ENCODE peak calls at places on chromosomes 2 and 18, in eight cellular contexts. C is body of pancreas, Q is stomach, F is HCT116, T is A549, U is endothelial cell of umbilical vein, K is vagina, H is right lobe of liver. V is an unnamed sample. For H3K4me1, the result is how much of the 10 kb centered on the place peaks cover.

GRCh38 chr2:238847841-238848565 is at the start of gene TWIST2:
- DNase-seq in F (no peak), C (peak), U (peak), K (no peak), T (peak), H (no peak), Q (peak), V (peak)

GRCh38 chr2:161303535-161304050 is 4.6 kb upstream of the PSMD14 start:
- DNase-seq in C (no peak), Q (no peak), H (no peak), K (no peak), T (no peak), U (no peak), F (no peak), V (no peak)

GRCh38 chr18:63159590-63159989 is 160.0 kb downstream of the BCL2 start:
- DNase-seq in H (no peak), U (no peak), Q (no peak), F (no peak), T (no peak), C (no peak), K (no peak), V (no peak)

GRCh38 chr2:7726989-7727388 is 809.8 kb downstream of the RNF144A start:
- DNase-seq in H (no peak), C (no peak), U (no peak), T (no peak), Q (no peak), K (no peak), F (no peak), V (no peak)

GRCh38 chr2:240021488-240022104 is 3.5 kb downstream of the NDUFA10 start:
- DNase-seq in F (peak), T (peak), H (peak), U (peak), Q (peak), C (peak), K (no peak), V (peak)

GRCh38 chr2:166361351-166362153 is 14.2 kb downstream of the SCN9A start:
- DNase-seq in F (peak), H (no peak), C (no peak), Q (no peak), K (no peak), U (peak), T (peak), V (no peak)

GRCh38 chr2:90221300-90221651 is 1529.8 kb downstream of the RPIA start:
- DNase-seq in F (no peak), C (no peak), T (no peak), Q (no peak), K (no peak), H (no peak), U (no peak), V (no peak)

GRCh38 chr2:143792602-143793001 is 663.4 kb downstream of the ARHGAP15 start:
- DNase-seq in H (no peak), F (no peak), K (no peak), C (no peak), T (no peak), U (no peak), Q (no peak), V (no peak)

GRCh38 chr2:106197878-106198277 is 3.8 kb upstream of the UXS1 start:
- DNase-seq in F (no peak), U (no peak), C (peak), T (no peak), H (no peak), K (no peak), Q (no peak), V (peak)

GRCh38 chr2:153871231-153872221 is at the start of gene GALNT13:
- DNase-seq in H (no peak), K (no peak), F (no peak), Q (no peak), U (peak), T (peak), C (peak), V (peak)

GRCh38 chr2:159736048-159736447 is 23.7 kb downstream of the MARCHF7 start:
- DNase-seq in H (no peak), T (no peak), K (no peak), F (no peak), U (peak), Q (no peak), C (no peak), V (no peak)

GRCh38 chr2:151264157-151264835 is 2.6 kb upstream of the RBM43 start:
- DNase-seq in T (no peak), F (no peak), H (peak), Q (no peak), U (no peak), K (no peak), C (peak), V (no peak)

GRCh38 chr2:160228141-160228963 is 28.3 kb upstream of the ITGB6 start:
- DNase-seq in T (peak), F (no peak), K (no peak), U (peak), Q (no peak), C (no peak), H (no peak), V (no peak)

GRCh38 chr18:32422185-32422584 is 48.5 kb downstream of the GAREM1 start:
- DNase-seq in C (no peak), Q (no peak), H (no peak), K (no peak), F (no peak), U (no peak), T (no peak), V (no peak)

GRCh38 chr2:8134105-8134903 is 547.6 kb upstream of the ID2 start:
- DNase-seq in H (no peak), U (peak), C (no peak), F (no peak), K (no peak), T (no peak), Q (no peak), V (no peak)

GRCh38 chr2:120862254-120863172 is 126.8 kb downstream of the GLI2 start:
- DNase-seq in U (no peak), K (no peak), H (no peak), F (no peak), C (no peak), Q (no peak), T (no peak), V (peak)

GRCh38 chr2:142131016-142131714 is at the start of gene LRP1B:
- DNase-seq in C (peak), Q (no peak), K (no peak), H (peak), F (no peak), U (peak), T (no peak), V (peak)

GRCh38 chr2:122203523-122203922 is 448.1 kb downstream of the TSN start:
- DNase-seq in F (no peak), H (no peak), Q (no peak), T (no peak), U (peak), K (no peak), C (no peak), V (no peak)

GRCh38 chr2:201396595-201396994 is 39.5 kb upstream of the FLACC1 start:
- DNase-seq in U (no peak), K (no peak), F (peak), C (no peak), T (peak), H (no peak), Q (no peak), V (no peak)

GRCh38 chr18:53952700-53953099 is 271.8 kb downstream of the MBD2 start:
- DNase-seq in Q (no peak), T (no peak), U (no peak), C (no peak), H (no peak), F (no peak), K (no peak), V (no peak)

GRCh38 chr18:34039194-34039593 is 185.5 kb downstream of the NOL4 start:
- DNase-seq in K (no peak), Q (no peak), T (no peak), H (no peak), U (peak), F (no peak), C (no peak), V (no peak)

GRCh38 chr2:69131983-69132675 is 119.2 kb downstream of the ANTXR1 start:
- DNase-seq in H (no peak), K (no peak), U (no peak), T (no peak), C (no peak), Q (no peak), F (no peak), V (no peak)

GRCh38 chr2:57759822-57760300 is 286.7 kb upstream of the VRK2 start:
- DNase-seq in C (peak), F (peak), Q (peak), U (peak), K (no peak), H (peak), T (peak), V (peak)

GRCh38 chr2:217252181-217252580 is 392.3 kb upstream of the TNP1 start:
- DNase-seq in T (no peak), U (no peak), K (no peak), F (no peak), Q (no peak), H (no peak), C (no peak), V (no peak)

GRCh38 chr2:109614715-109615636 is 812 bp downstream of the SOWAHC start:
- DNase-seq in H (peak), C (peak), Q (no peak), T (peak), U (peak), K (no peak), F (no peak), V (peak)

GRCh38 chr2:65062843-65063242 is 6.6 kb downstream of the CEP68 start:
- DNase-seq in T (no peak), F (no peak), K (no peak), Q (no peak), H (no peak), C (no peak), U (no peak), V (no peak)

GRCh38 chr2:181848356-181848876 is 43.1 kb upstream of the ITPRID2 start:
- DNase-seq in H (no peak), F (no peak), T (no peak), C (no peak), Q (no peak), K (no peak), U (no peak), V (no peak)

GRCh38 chr2:102848366-102848839 is 86.6 kb downstream of the TMEM182 start:
- DNase-seq in Q (peak), C (peak), H (peak), T (peak), F (no peak), K (no peak), U (peak), V (peak)

GRCh38 chr2:112751451-112752197 is 12.8 kb downstream of the CKAP2L start:
- DNase-seq in C (no peak), U (peak), K (no peak), H (no peak), Q (no peak), T (no peak), F (no peak), V (no peak)

GRCh38 chr2:145744541-145745386 is 1224.8 kb upstream of the ZEB2 start:
- DNase-seq in F (no peak), Q (no peak), U (peak), H (no peak), T (peak), K (no peak), C (no peak), V (no peak)

GRCh38 chr2:145741161-145741560 is 1221.2 kb upstream of the ZEB2 start:
- DNase-seq in K (no peak), T (no peak), H (no peak), C (no peak), U (no peak), F (no peak), Q (no peak), V (no peak)

GRCh38 chr2:145740302-145740701 is 1220.4 kb upstream of the ZEB2 start:
- DNase-seq in H (no peak), T (no peak), K (no peak), Q (no peak), F (no peak), C (no peak), U (peak), V (no peak)

GRCh38 chr2:145739679-145740078 is 1219.8 kb upstream of the ZEB2 start:
- DNase-seq in U (no peak), T (no peak), C (no peak), Q (no peak), F (no peak), K (no peak), H (no peak), V (no peak)

DNA sequence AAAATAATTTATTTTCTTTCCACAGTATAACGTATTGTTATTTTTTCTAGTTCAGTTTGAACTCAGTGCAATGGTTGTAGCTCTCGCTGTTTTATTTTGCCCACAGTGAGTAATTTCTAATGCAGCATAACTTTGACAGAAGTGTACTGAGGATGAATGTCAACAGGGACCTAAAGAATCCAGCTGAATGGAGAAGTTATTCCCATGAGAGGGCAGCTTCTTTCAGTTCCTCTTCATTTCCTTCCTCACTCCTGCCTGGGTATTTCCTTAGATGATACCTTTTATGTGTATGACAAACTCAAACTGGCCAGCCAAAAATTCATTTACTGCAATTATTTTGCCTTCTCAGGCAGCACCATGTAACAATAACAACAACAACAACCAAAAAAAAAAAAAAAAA is 1223.1 kb upstream of the ZEB2 start:
- DNase-seq in Q (no peak), C (no peak), H (no peak), T (no peak), F (no peak), K (no peak), U (no peak), V (no peak)
- H3K4me1 ChIP-seq in Q (under half), C (under half), H (under half), T (under half), F (under half), K (under half), U (under half), V (under half)

GRCh38 chr2:18432999-18433398 is 127.5 kb downstream of the RDH14 start:
- DNase-seq in K (no peak), F (no peak), C (no peak), U (no peak), Q (no peak), T (no peak), H (no peak), V (no peak)

GRCh38 chr2:18433872-18434271 is 126.6 kb downstream of the RDH14 start:
- DNase-seq in T (no peak), K (no peak), Q (no peak), U (no peak), H (no peak), C (no peak), F (no peak), V (no peak)

GRCh38 chr2:18437909-18438308 is 122.5 kb downstream of the RDH14 start:
- DNase-seq in H (no peak), Q (no peak), F (no peak), C (no peak), K (no peak), T (no peak), U (no peak), V (no peak)

GRCh38 chr2:18436408-18437077 is 123.9 kb downstream of the RDH14 start:
- DNase-seq in T (no peak), C (no peak), H (no peak), U (peak), Q (no peak), K (no peak), F (no peak), V (no peak)

DNA sequence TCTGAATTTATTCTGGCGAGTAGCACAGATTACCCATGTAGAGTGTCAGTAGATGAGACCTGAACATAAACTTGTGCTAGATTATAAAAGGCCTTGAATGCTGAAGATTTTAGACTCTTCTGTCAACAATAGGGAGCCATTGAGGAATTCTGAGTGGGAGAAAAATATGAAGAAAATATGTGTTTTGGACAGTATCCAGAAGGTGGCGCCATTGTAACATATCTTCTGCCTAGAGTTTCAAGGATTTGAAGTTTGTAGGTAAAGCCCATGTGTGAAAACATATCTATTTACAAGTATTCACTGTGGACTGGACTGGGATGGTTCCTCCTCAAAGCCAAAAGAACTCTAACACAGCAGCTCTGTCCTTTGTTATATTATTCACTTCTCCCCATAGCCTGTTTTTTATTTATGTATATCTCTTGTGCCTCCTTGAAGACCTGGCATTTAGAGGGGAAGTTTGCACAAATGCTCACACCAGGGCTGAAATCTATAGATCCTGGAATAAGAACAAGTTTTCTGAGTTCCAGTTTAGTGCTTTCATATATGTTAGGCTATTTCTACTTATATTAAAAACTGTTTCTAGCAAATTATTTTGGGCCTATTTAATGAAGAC is 124.9 kb downstream of the RDH14 start:
- DNase-seq in Q (no peak), C (no peak), H (no peak), T (peak), U (peak), F (peak), K (no peak), V (peak)
- TF ChIP-seq POLR2A in Q (no peak), C (no peak), H (no peak), T (no peak), U (no peak), F (no peak), K (no peak), V (no peak)

DNA sequence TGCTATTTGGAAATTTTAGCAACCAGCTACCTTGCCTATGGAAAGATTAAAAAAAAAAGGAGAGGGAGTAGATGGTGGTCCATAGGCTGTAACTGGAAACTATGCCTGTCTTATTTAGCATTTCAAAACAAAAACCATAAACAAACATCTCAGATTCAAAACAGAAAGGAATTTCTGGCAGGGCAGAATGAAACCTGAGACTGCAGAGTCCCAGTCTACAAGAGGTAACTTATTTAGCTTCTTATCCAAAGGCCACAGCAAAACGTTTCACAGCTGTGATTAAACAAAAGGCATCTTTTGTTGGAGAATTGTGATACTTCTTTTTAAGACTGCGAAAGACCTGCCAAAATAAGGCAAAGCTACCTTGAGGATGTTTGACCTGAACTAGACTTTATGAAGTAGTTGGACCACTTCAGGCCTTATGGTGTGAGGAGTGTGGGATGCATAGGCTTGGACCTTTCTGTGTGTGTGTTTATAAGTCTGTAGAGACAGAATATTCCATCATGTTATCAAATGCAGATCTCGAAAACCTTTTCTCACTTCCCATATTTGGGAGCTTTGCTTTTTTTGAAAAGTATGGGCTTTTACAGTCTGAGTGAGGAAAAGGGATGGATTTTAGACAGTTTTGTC is 11.0 kb downstream of the CRIM1 start:
- DNase-seq in F (no peak), U (peak), T (no peak), K (no peak), Q (no peak), H (no peak), C (no peak), V (no peak)
- H3K4me1 ChIP-seq in F (half or more), U (half or more), T (half or more), K (half or more), Q (under half), H (under half), C (under half), V (under half)

GRCh38 chr2:157875720-157876065 is 437 bp downstream of the ACVR1 start:
- DNase-seq in F (no peak), K (no peak), H (peak), T (no peak), Q (peak), U (peak), C (peak), V (peak)

GRCh38 chr2:157876771-157877108 is 610 bp upstream of the ACVR1 start:
- DNase-seq in K (no peak), H (no peak), C (no peak), T (no peak), U (no peak), Q (no peak), F (no peak), V (no peak)

GRCh38 chr2:157876066-157876770 is at the start of gene ACVR1:
- DNase-seq in K (no peak), H (peak), T (peak), U (peak), Q (peak), F (peak), C (peak), V (peak)

GRCh38 chr2:157874278-157874825 is 1.8 kb downstream of the ACVR1 start:
- DNase-seq in T (no peak), C (peak), Q (no peak), H (peak), U (peak), K (no peak), F (no peak), V (peak)

GRCh38 chr2:157874997-157875719 is 972 bp downstream of the ACVR1 start:
- DNase-seq in H (peak), K (no peak), C (peak), Q (no peak), T (peak), F (no peak), U (peak), V (peak)
- TF ChIP-seq POLR2A in H (no peak), K (no peak), C (peak), Q (no peak), T (no peak), F (no peak), U (no peak), V (no peak)

GRCh38 chr2:117983040-117983439 is 30.8 kb downstream of the CCDC93 start:
- DNase-seq in K (no peak), H (no peak), Q (no peak), F (no peak), T (no peak), C (no peak), U (peak), V (no peak)
- H3K4me1 ChIP-seq in K (under half), H (under half), Q (under half), F (under half), T (under half), C (under half), U (under half), V (under half)

GRCh38 chr2:54720563-54720962 is 2.9 kb upstream of the EML6 start:
- DNase-seq in H (no peak), T (no peak), K (no peak), F (no peak), U (no peak), Q (no peak), C (peak), V (no peak)

GRCh38 chr2:54724560-54725342 is 1.3 kb downstream of the EML6 start:
- DNase-seq in K (no peak), Q (peak), U (no peak), F (no peak), H (peak), T (no peak), C (peak), V (peak)

GRCh38 chr2:54723300-54724149 is at the start of gene EML6:
- DNase-seq in C (peak), F (peak), K (no peak), H (peak), T (peak), Q (peak), U (peak), V (peak)

GRCh38 chr2:54724150-54724559 is 693 bp downstream of the EML6 start:
- DNase-seq in H (no peak), T (no peak), U (peak), K (no peak), Q (no peak), C (no peak), F (no peak), V (no peak)

GRCh38 chr2:54722641-54723299 is 692 bp upstream of the EML6 start:
- DNase-seq in H (no peak), T (peak), F (peak), U (no peak), Q (no peak), K (no peak), C (peak), V (peak)
- TF ChIP-seq POLR2A in H (no peak), T (peak), F (no peak), U (no peak), Q (no peak), K (no peak), C (no peak), V (no peak)

V was measured in adrenal gland.